ENCODE peak calls at places on chromosomes 1 and 21, in six cellular contexts. One of them, this sample, is unnamed. For H3K4me1, the result is how much of the 10 kb centered on the place peaks cover.

GRCh38 chr1:165289556-165289955 is 67.0 kb downstream of the LMX1A start:
- DNase-seq in left ventricle myocardium inferior: no peak
- DNase-seq in right lobe of liver: no peak
- DNase-seq in GM23338: no peak
- DNase-seq in spleen: no peak
- DNase-seq in suprapubic skin: no peak
- DNase-seq in this sample: no peak

GRCh38 chr1:200242379-200243041 is 167.3 kb downstream of the ZNF281 start:
- DNase-seq in right lobe of liver: no peak
- DNase-seq in GM23338: no peak
- DNase-seq in spleen: no peak
- DNase-seq in left ventricle myocardium inferior: peak
- DNase-seq in suprapubic skin: no peak
- DNase-seq in this sample: no peak

GRCh38 chr1:8259498-8260290 is 58.2 kb upstream of the SLC45A1 start:
- DNase-seq in spleen: no peak
- DNase-seq in suprapubic skin: peak
- DNase-seq in left ventricle myocardium inferior: no peak
- DNase-seq in GM23338: no peak
- DNase-seq in right lobe of liver: peak
- DNase-seq in this sample: no peak

GRCh38 chr1:164702664-164703063 is 143.7 kb downstream of the PBX1 start:
- DNase-seq in suprapubic skin: no peak
- DNase-seq in right lobe of liver: no peak
- DNase-seq in left ventricle myocardium inferior: no peak
- DNase-seq in spleen: no peak
- DNase-seq in GM23338: no peak
- DNase-seq in this sample: no peak

GRCh38 chr1:91226741-91227140 is 177.9 kb downstream of the HFM1 start:
- DNase-seq in right lobe of liver: no peak
- DNase-seq in left ventricle myocardium inferior: no peak
- DNase-seq in suprapubic skin: no peak
- DNase-seq in spleen: no peak
- DNase-seq in GM23338: peak
- DNase-seq in this sample: no peak

GRCh38 chr1:16300436-16300835 is 51.8 kb downstream of the FBXO42 start:
- DNase-seq in right lobe of liver: no peak
- DNase-seq in GM23338: no peak
- DNase-seq in suprapubic skin: no peak
- DNase-seq in spleen: no peak
- DNase-seq in left ventricle myocardium inferior: no peak
- DNase-seq in this sample: no peak

GRCh38 chr21:33036430-33037162 is 10.9 kb downstream of the OLIG2 start:
- DNase-seq in spleen: peak
- DNase-seq in GM23338: no peak
- DNase-seq in suprapubic skin: no peak
- DNase-seq in right lobe of liver: peak
- DNase-seq in left ventricle myocardium inferior: peak
- DNase-seq in this sample: no peak

GRCh38 chr1:180145446-180145845 is 9.2 kb upstream of the QSOX1 start:
- DNase-seq in left ventricle myocardium inferior: no peak
- DNase-seq in spleen: no peak
- DNase-seq in right lobe of liver: no peak
- DNase-seq in GM23338: no peak
- DNase-seq in suprapubic skin: no peak
- DNase-seq in this sample: no peak

GRCh38 chr1:117147856-117148588 is 26.5 kb upstream of the TRIM45 start:
- DNase-seq in suprapubic skin: no peak
- DNase-seq in GM23338: no peak
- DNase-seq in left ventricle myocardium inferior: no peak
- DNase-seq in spleen: no peak
- DNase-seq in right lobe of liver: no peak
- DNase-seq in this sample: no peak

GRCh38 chr1:10686404-10687040 is 109.9 kb downstream of the CASZ1 start:
- DNase-seq in suprapubic skin: no peak
- DNase-seq in GM23338: no peak
- DNase-seq in right lobe of liver: no peak
- DNase-seq in left ventricle myocardium inferior: no peak
- DNase-seq in spleen: no peak
- DNase-seq in this sample: no peak

GRCh38 chr1:64124751-64125445 is 78.5 kb upstream of the UBE2U start:
- DNase-seq in left ventricle myocardium inferior: no peak
- DNase-seq in GM23338: no peak
- DNase-seq in suprapubic skin: no peak
- DNase-seq in right lobe of liver: no peak
- DNase-seq in spleen: no peak
- DNase-seq in this sample: no peak

GRCh38 chr1:27161594-27161993 is 6.7 kb upstream of the SLC9A1 start:
- DNase-seq in spleen: no peak
- DNase-seq in left ventricle myocardium inferior: no peak
- DNase-seq in suprapubic skin: no peak
- DNase-seq in right lobe of liver: no peak
- DNase-seq in GM23338: no peak
- DNase-seq in this sample: no peak

GRCh38 chr1:76023669-76024407 is 50.7 kb upstream of the ST6GALNAC3 start:
- DNase-seq in spleen: no peak
- DNase-seq in suprapubic skin: no peak
- DNase-seq in right lobe of liver: no peak
- DNase-seq in left ventricle myocardium inferior: no peak
- DNase-seq in GM23338: no peak
- DNase-seq in this sample: no peak

GRCh38 chr1:173779946-173780345 is 44.5 kb upstream of the DARS2 start:
- DNase-seq in GM23338: no peak
- DNase-seq in spleen: no peak
- DNase-seq in right lobe of liver: no peak
- DNase-seq in suprapubic skin: no peak
- DNase-seq in left ventricle myocardium inferior: no peak
- DNase-seq in this sample: no peak

GRCh38 chr1:29415156-29415830 is 179.0 kb downstream of the PTPRU start:
- DNase-seq in spleen: no peak
- DNase-seq in GM23338: peak
- DNase-seq in left ventricle myocardium inferior: no peak
- DNase-seq in right lobe of liver: no peak
- DNase-seq in suprapubic skin: no peak
- DNase-seq in this sample: no peak

GRCh38 chr1:223393275-223394214 is at the start of gene CCDC185:
- DNase-seq in suprapubic skin: no peak
- DNase-seq in left ventricle myocardium inferior: no peak
- DNase-seq in spleen: no peak
- DNase-seq in right lobe of liver: no peak
- DNase-seq in GM23338: peak
- DNase-seq in this sample: no peak

GRCh38 chr21:26028183-26028582 is 142.4 kb downstream of the APP start:
- DNase-seq in spleen: no peak
- DNase-seq in left ventricle myocardium inferior: no peak
- DNase-seq in suprapubic skin: no peak
- DNase-seq in right lobe of liver: no peak
- DNase-seq in GM23338: no peak
- DNase-seq in this sample: no peak

GRCh38 chr21:29157084-29157483 is 26.6 kb downstream of the MAP3K7CL start:
- DNase-seq in left ventricle myocardium inferior: no peak
- DNase-seq in suprapubic skin: no peak
- DNase-seq in GM23338: no peak
- DNase-seq in spleen: no peak
- DNase-seq in right lobe of liver: no peak
- DNase-seq in this sample: no peak

GRCh38 chr1:240683576-240683975 is 71.6 kb upstream of the GREM2 start:
- DNase-seq in left ventricle myocardium inferior: no peak
- DNase-seq in GM23338: no peak
- DNase-seq in spleen: no peak
- DNase-seq in suprapubic skin: peak
- DNase-seq in right lobe of liver: no peak
- DNase-seq in this sample: no peak

GRCh38 chr1:223702735-223703667 is 9.3 kb upstream of the CAPN2 start:
- DNase-seq in right lobe of liver: no peak
- DNase-seq in suprapubic skin: no peak
- DNase-seq in spleen: no peak
- DNase-seq in GM23338: no peak
- DNase-seq in left ventricle myocardium inferior: no peak
- DNase-seq in this sample: no peak

GRCh38 chr1:14362331-14362730 is 236.2 kb upstream of the KAZN start:
- DNase-seq in spleen: no peak
- DNase-seq in left ventricle myocardium inferior: no peak
- DNase-seq in GM23338: no peak
- DNase-seq in right lobe of liver: no peak
- DNase-seq in suprapubic skin: no peak
- DNase-seq in this sample: no peak

GRCh38 chr1:14366361-14367018 is 232.0 kb upstream of the KAZN start:
- DNase-seq in left ventricle myocardium inferior: peak
- DNase-seq in GM23338: peak
- DNase-seq in right lobe of liver: no peak
- DNase-seq in spleen: no peak
- DNase-seq in suprapubic skin: no peak
- DNase-seq in this sample: no peak

GRCh38 chr1:14365226-14365994 is 233.1 kb upstream of the KAZN start:
- DNase-seq in suprapubic skin: no peak
- DNase-seq in GM23338: no peak
- DNase-seq in left ventricle myocardium inferior: no peak
- DNase-seq in spleen: no peak
- DNase-seq in right lobe of liver: no peak
- DNase-seq in this sample: no peak

GRCh38 chr1:14363191-14363590 is 235.3 kb upstream of the KAZN start:
- DNase-seq in suprapubic skin: no peak
- DNase-seq in spleen: no peak
- DNase-seq in GM23338: no peak
- DNase-seq in right lobe of liver: no peak
- DNase-seq in left ventricle myocardium inferior: no peak
- DNase-seq in this sample: no peak

DNA sequence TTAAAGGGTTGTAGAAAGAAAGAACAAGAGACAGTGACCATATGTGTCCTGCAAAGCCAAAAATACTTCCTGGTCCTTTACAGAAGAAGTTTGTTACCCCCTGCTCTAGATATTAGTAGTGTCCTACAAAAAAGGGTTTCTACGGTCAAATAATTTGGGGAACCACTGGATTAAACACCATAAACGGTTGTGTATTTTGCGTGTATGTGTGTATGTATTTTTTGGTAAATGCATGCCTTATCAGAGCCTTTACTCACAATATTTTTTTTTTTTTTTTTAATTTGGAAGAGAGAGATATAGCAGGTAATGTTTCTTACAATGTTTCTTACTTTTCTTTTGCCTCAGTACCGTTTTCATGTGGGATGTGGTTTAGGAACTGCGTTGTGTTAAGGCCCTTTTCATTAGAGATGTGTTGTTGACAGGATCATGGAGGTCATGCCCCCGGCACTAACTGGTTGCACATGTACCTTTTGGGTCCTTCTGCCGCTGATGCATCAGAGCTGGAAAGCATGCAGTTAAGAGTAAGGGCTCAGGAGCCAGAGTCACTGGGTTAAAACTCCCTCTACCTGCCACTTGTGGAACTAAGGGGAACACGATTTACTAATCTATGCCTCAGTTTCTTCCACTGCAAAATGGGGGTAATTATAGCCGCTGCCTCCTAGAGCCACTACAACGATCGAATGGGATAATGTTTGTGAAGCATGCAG is 234.6 kb upstream of the KAZN start:
- DNase-seq in left ventricle myocardium inferior: no peak
- DNase-seq in suprapubic skin: no peak
- DNase-seq in spleen: no peak
- DNase-seq in GM23338: peak
- DNase-seq in right lobe of liver: no peak
- DNase-seq in this sample: no peak
- TF ChIP-seq CTCF in left ventricle myocardium inferior: no peak
- TF ChIP-seq CTCF in suprapubic skin: no peak
- TF ChIP-seq CTCF in spleen: no peak
- TF ChIP-seq CTCF in GM23338: peak
- TF ChIP-seq CTCF in right lobe of liver: no peak
- TF ChIP-seq CTCF in this sample: no peak

GRCh38 chr1:23539698-23540266 is 8.7 kb upstream of the E2F2 start:
- DNase-seq in spleen: peak
- DNase-seq in suprapubic skin: peak
- DNase-seq in GM23338: peak
- DNase-seq in left ventricle myocardium inferior: peak
- DNase-seq in right lobe of liver: peak
- DNase-seq in this sample: peak
- H3K4me3 ChIP-seq in spleen: no peak
- H3K4me3 ChIP-seq in suprapubic skin: no peak
- H3K4me3 ChIP-seq in GM23338: no peak
- H3K4me3 ChIP-seq in left ventricle myocardium inferior: peak
- H3K4me3 ChIP-seq in right lobe of liver: no peak
- H3K4me3 ChIP-seq in this sample: peak

DNA sequence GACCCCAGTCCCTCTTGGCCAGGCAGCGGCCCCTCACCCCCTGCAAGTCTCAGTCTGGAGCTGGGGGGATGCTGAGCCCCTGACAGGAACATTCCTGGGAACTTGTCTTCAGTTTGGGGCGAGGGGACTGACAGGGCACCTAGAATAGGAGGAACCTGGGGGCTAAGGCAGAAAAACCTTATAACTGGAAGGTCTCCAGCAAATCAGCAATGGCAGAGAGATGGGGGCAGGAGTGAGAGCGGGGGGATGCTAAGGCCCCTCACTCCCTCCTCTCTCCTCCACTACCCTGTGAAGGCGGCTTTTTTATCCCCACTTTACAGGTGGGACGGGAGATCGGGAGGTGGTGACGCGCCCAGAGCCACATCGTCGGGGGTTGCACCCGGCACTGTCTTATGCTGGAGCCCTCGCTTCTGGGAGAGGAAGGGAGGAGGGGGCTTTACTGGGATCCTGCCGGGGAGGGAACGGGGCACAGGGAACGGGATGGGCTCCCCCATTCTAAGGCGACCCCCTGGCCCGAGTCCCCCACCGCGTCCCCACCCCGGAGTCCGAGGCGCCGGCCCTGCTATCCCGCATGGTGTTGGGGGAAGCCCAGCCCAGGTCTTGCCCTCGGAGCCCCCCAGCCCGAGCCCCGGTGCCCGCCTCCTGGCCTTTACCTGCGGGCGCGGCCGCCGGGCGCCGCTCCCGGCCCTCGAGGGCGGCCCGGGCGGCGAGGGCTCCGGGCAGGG is 456 bp downstream of the COL8A2 start:
- DNase-seq in right lobe of liver: no peak
- DNase-seq in suprapubic skin: no peak
- DNase-seq in spleen: no peak
- DNase-seq in left ventricle myocardium inferior: no peak
- DNase-seq in GM23338: peak
- DNase-seq in this sample: no peak
- H3K4me1 ChIP-seq in right lobe of liver: under half
- H3K4me1 ChIP-seq in suprapubic skin: under half
- H3K4me1 ChIP-seq in spleen: under half
- H3K4me1 ChIP-seq in left ventricle myocardium inferior: under half
- H3K4me1 ChIP-seq in GM23338: under half
- H3K4me1 ChIP-seq in this sample: under half

GRCh38 chr1:33149453-33150190 is 32.2 kb downstream of the TRIM62 start:
- DNase-seq in suprapubic skin: no peak
- DNase-seq in spleen: no peak
- DNase-seq in left ventricle myocardium inferior: no peak
- DNase-seq in right lobe of liver: no peak
- DNase-seq in GM23338: no peak
- DNase-seq in this sample: no peak

GRCh38 chr1:33148615-33149014 is 33.2 kb downstream of the TRIM62 start:
- DNase-seq in suprapubic skin: no peak
- DNase-seq in GM23338: no peak
- DNase-seq in left ventricle myocardium inferior: no peak
- DNase-seq in spleen: no peak
- DNase-seq in right lobe of liver: no peak
- DNase-seq in this sample: no peak

GRCh38 chr1:33146038-33146437 is 35.8 kb downstream of the TRIM62 start:
- DNase-seq in right lobe of liver: no peak
- DNase-seq in spleen: no peak
- DNase-seq in left ventricle myocardium inferior: no peak
- DNase-seq in GM23338: no peak
- DNase-seq in suprapubic skin: no peak
- DNase-seq in this sample: no peak

GRCh38 chr1:33147275-33147996 is 34.4 kb downstream of the TRIM62 start:
- DNase-seq in GM23338: no peak
- DNase-seq in right lobe of liver: no peak
- DNase-seq in suprapubic skin: no peak
- DNase-seq in left ventricle myocardium inferior: no peak
- DNase-seq in spleen: no peak
- DNase-seq in this sample: no peak

GRCh38 chr1:33147997-33148314 is 33.9 kb downstream of the TRIM62 start:
- DNase-seq in suprapubic skin: no peak
- DNase-seq in GM23338: peak
- DNase-seq in right lobe of liver: no peak
- DNase-seq in left ventricle myocardium inferior: no peak
- DNase-seq in spleen: no peak
- DNase-seq in this sample: peak
- TF ChIP-seq CTCF in suprapubic skin: no peak
- TF ChIP-seq CTCF in GM23338: peak
- TF ChIP-seq CTCF in right lobe of liver: peak
- TF ChIP-seq CTCF in left ventricle myocardium inferior: no peak
- TF ChIP-seq CTCF in spleen: no peak
- TF ChIP-seq CTCF in this sample: peak